ENCODE peak calls at places on chromosomes 2 and 18, in nine cellular contexts. B, T, A, I, M, Q, Z, D and F are unnamed samples.
A peak's percentile ranks its signal among the peaks of the same experiment; 100 is the strongest.

GRCh38 chr18:13464432-13465125 is 246.0 kb downstream of the LDLRAD4 start:
- DNase-seq in Q (no peak), T (no peak), D (no peak), Z (peak; percentile 16), B (no peak), A (no peak), M (peak; percentile 76), I (peak; percentile 69), F (no peak)

GRCh38 chr18:76805221-76805620 is 17.1 kb upstream of the ZNF236 start:
- DNase-seq in T (no peak), D (no peak), A (peak; percentile 73), Q (no peak), B (no peak), M (no peak), I (no peak), Z (peak; percentile 34), F (peak; percentile 74)

GRCh38 chr2:219252084-219252483 is 959 bp upstream of the TUBA4B start:
- DNase-seq in Q (no peak), M (peak; percentile 43), I (no peak), D (no peak), A (peak; percentile 3), Z (no peak), B (no peak), T (no peak), F (peak; percentile 80)

GRCh38 chr2:62526531-62527381 is 20.8 kb upstream of the TMEM17 start:
- DNase-seq in Q (no peak), I (no peak), T (no peak), A (no peak), M (no peak), Z (no peak), B (no peak), D (peak; percentile 50), F (no peak)

GRCh38 chr2:182642328-182642727 is 73.7 kb upstream of the DNAJC10 start:
- DNase-seq in M (no peak), Z (peak; percentile 23), B (peak; percentile 35), T (peak; percentile 55), A (peak; percentile 50), Q (no peak), D (peak; percentile 54), I (no peak), F (peak; percentile 69)

GRCh38 chr18:62829936-62830335 is 114.6 kb downstream of the PHLPP1 start:
- DNase-seq in Z (peak; percentile 41), A (no peak), I (no peak), T (no peak), Q (no peak), M (no peak), B (no peak), D (no peak), F (no peak)

GRCh38 chr2:66839551-66840320 is 404.8 kb downstream of the MEIS1 start:
- DNase-seq in D (no peak), B (peak; percentile 75), A (peak; percentile 95), Q (no peak), M (no peak), T (no peak), I (no peak), Z (peak; percentile 99), F (peak; percentile 98)

GRCh38 chr2:68027959-68028358 is 34.8 kb downstream of the C1D start:
- DNase-seq in M (no peak), Q (no peak), A (peak; percentile 22), T (no peak), I (no peak), D (no peak), Z (peak; percentile 40), B (peak; percentile 48), F (no peak)

GRCh38 chr2:142974288-142975024 is 97.0 kb downstream of the KYNU start:
- DNase-seq in B (no peak), Z (peak; percentile 44), Q (no peak), A (peak; percentile 39), T (no peak), I (no peak), M (no peak), D (peak; percentile 62), F (peak; percentile 89)

GRCh38 chr2:209600257-209601180 is 171.1 kb upstream of the UNC80 start:
- DNase-seq in Z (no peak), B (no peak), I (no peak), A (no peak), D (peak; percentile 26), T (no peak), Q (no peak), M (no peak), F (no peak)

GRCh38 chr2:37344453-37345361 is at the start of gene QPCT:
- DNase-seq in T (peak; percentile 79), M (peak; percentile 72), A (peak; percentile 80), Z (peak; percentile 47), I (peak; percentile 53), Q (peak; percentile 57), B (peak; percentile 89), D (peak; percentile 46), F (peak; percentile 23)

GRCh38 chr2:133824869-133825268 is 256.6 kb upstream of the NCKAP5 start:
- DNase-seq in Q (no peak), M (no peak), B (no peak), A (no peak), T (no peak), D (no peak), Z (no peak), I (no peak), F (no peak)

GRCh38 chr2:230956827-230957755 is 32.0 kb upstream of the GPR55 start:
- DNase-seq in Q (peak; percentile 32), I (no peak), D (peak; percentile 72), Z (peak; percentile 47), B (peak; percentile 56), M (peak; percentile 52), A (peak; percentile 78), T (peak; percentile 70), F (peak; percentile 66)

GRCh38 chr18:46485675-46486200 is 171.3 kb downstream of the LOXHD1 start:
- DNase-seq in B (no peak), Q (no peak), M (no peak), I (no peak), A (peak; percentile 13), D (no peak), Z (no peak), T (no peak), F (peak; percentile 44)

GRCh38 chr2:53442783-53443182 is 324.8 kb upstream of the CHAC2 start:
- DNase-seq in B (no peak), T (no peak), D (peak; percentile 39), I (no peak), Z (no peak), M (no peak), Q (no peak), A (no peak), F (peak; percentile 36)

GRCh38 chr2:174066871-174067270 is 101.7 kb upstream of the SP3 start:
- DNase-seq in M (no peak), B (no peak), I (no peak), T (no peak), D (no peak), A (peak; percentile 27), Q (no peak), Z (no peak), F (no peak)

GRCh38 chr2:62747169-62747568 is 41.7 kb downstream of the EHBP1 start:
- DNase-seq in B (no peak), Q (no peak), M (no peak), I (no peak), D (no peak), T (no peak), Z (no peak), A (no peak), F (no peak)

GRCh38 chr2:185511925-185512324 is 226.7 kb upstream of the FSIP2 start:
- DNase-seq in D (no peak), I (no peak), A (no peak), Z (no peak), Q (no peak), T (no peak), B (no peak), M (no peak), F (no peak)

GRCh38 chr18:72675394-72675793 is 131.3 kb upstream of the CBLN2 start:
- DNase-seq in A (peak; percentile 2), I (no peak), Z (peak; percentile 47), Q (no peak), M (no peak), D (peak; percentile 66), T (no peak), B (peak; percentile 13), F (no peak)

GRCh38 chr2:205786976-205787375 is 104.7 kb downstream of the NRP2 start:
- DNase-seq in A (no peak), I (no peak), D (no peak), Z (no peak), M (no peak), B (no peak), Q (no peak), T (no peak), F (no peak)

GRCh38 chr2:134127496-134127895 is 126.4 kb upstream of the MGAT5 start:
- DNase-seq in T (no peak), D (no peak), A (no peak), I (peak; percentile 22), Z (no peak), M (peak; percentile 71), B (no peak), Q (no peak), F (no peak)

GRCh38 chr2:41806286-41806685 is 241.5 kb upstream of the PKDCC start:
- DNase-seq in Q (no peak), A (no peak), B (no peak), Z (no peak), D (no peak), T (no peak), I (no peak), M (no peak), F (no peak)

GRCh38 chr2:129008055-129008880 is 689.6 kb upstream of the HS6ST1 start:
- DNase-seq in M (no peak), T (no peak), B (no peak), I (no peak), Z (no peak), Q (no peak), A (no peak), D (no peak), F (peak; percentile 72)

GRCh38 chr2:96933528-96933927 is 52.9 kb downstream of the FAM178B start:
- DNase-seq in M (no peak), A (no peak), Q (no peak), D (no peak), T (no peak), B (no peak), I (no peak), Z (no peak), F (no peak)

GRCh38 chr18:31596081-31596872 is 4.6 kb downstream of the TTR start:
- DNase-seq in Q (no peak), Z (peak; percentile 46), I (no peak), M (no peak), T (no peak), A (peak; percentile 41), D (no peak), B (no peak), F (no peak)

GRCh38 chr2:189444322-189444721 is 3.0 kb downstream of the WDR75 start:
- DNase-seq in D (no peak), Z (no peak), T (no peak), M (no peak), Q (no peak), A (peak; percentile 26), B (no peak), I (no peak), F (peak; percentile 11)

GRCh38 chr2:100971221-100971620 is 30.9 kb upstream of the RPL31 start:
- DNase-seq in Q (no peak), I (no peak), A (no peak), B (no peak), T (no peak), D (no peak), M (no peak), Z (no peak), F (no peak)

GRCh38 chr2:222290691-222291484 is 7.9 kb downstream of the PAX3 start:
- DNase-seq in D (peak; percentile 94), A (peak; percentile 21), Z (peak; percentile 82), B (no peak), Q (peak; percentile 34), I (no peak), T (peak; percentile 55), M (no peak), F (no peak)

GRCh38 chr2:105821428-105822125 is 76.9 kb downstream of the NCK2 start:
- DNase-seq in B (no peak), Z (no peak), T (no peak), I (no peak), A (no peak), Q (no peak), D (no peak), M (no peak), F (no peak)

GRCh38 chr2:129812071-129812470 is 167.4 kb upstream of the RAB6C start:
- DNase-seq in I (no peak), B (no peak), D (no peak), A (no peak), Q (peak; percentile 39), Z (no peak), M (no peak), T (no peak), F (no peak)

GRCh38 chr18:47748093-47748796 is 182.2 kb downstream of the SMAD2 start:
- DNase-seq in B (no peak), M (no peak), T (no peak), Q (no peak), D (no peak), A (no peak), I (no peak), Z (no peak), F (no peak)